ENCODE peak calls at places on chromosome 10, in nine cellular contexts. T, X, U, F, G, D, V, I and P are unnamed samples.

GRCh38 chr10:131646551-131647525 is 254.0 kb upstream of the PPP2R2D start:
- DNase-seq in T (no peak), X (no peak), U (no peak), F (no peak), G (no peak), D (no peak), V (no peak), I (no peak), P (peak)

GRCh38 chr10:110793887-110794286 is 77.8 kb upstream of the PDCD4 start:
- DNase-seq in T (no peak), X (no peak), U (no peak), F (no peak), G (no peak), D (no peak), V (no peak), I (no peak), P (no peak)

GRCh38 chr10:72353028-72353962 is 1.4 kb downstream of the DNAJB12 start:
- DNase-seq in T (peak), X (peak), U (no peak), F (no peak), G (no peak), D (peak), V (peak), I (no peak), P (peak)

GRCh38 chr10:130707389-130707979 is 571.3 kb downstream of the GLRX3 start:
- DNase-seq in T (no peak), X (no peak), U (no peak), F (no peak), G (no peak), D (no peak), V (no peak), I (no peak), P (peak)

GRCh38 chr10:102596506-102596971 is 47.7 kb upstream of the TRIM8 start:
- DNase-seq in T (peak), X (peak), U (peak), F (peak), G (peak), D (peak), V (peak), I (peak), P (peak)

GRCh38 chr10:97915761-97916160 is 66.1 kb downstream of the GOLGA7B start:
- DNase-seq in T (no peak), X (no peak), U (no peak), F (no peak), G (no peak), D (no peak), V (no peak), I (no peak), P (no peak)

GRCh38 chr10:105973912-105974311 is 1190.6 kb downstream of the SORCS1 start:
- DNase-seq in T (no peak), X (no peak), U (no peak), F (no peak), G (no peak), D (no peak), V (no peak), I (no peak), P (peak)

GRCh38 chr10:29529146-29529545 is 105.6 kb downstream of the SVIL start:
- DNase-seq in T (no peak), X (no peak), U (no peak), F (no peak), G (no peak), D (no peak), V (no peak), I (no peak), P (no peak)

GRCh38 chr10:114551310-114551972 is 106.6 kb downstream of the ABLIM1 start:
- DNase-seq in T (no peak), X (no peak), U (peak), F (no peak), G (peak), D (no peak), V (no peak), I (no peak), P (no peak)

GRCh38 chr10:91799580-91799975 is 1.4 kb downstream of the TNKS2 start:
- DNase-seq in T (no peak), X (peak), U (no peak), F (no peak), G (no peak), D (no peak), V (no peak), I (no peak), P (no peak)

GRCh38 chr10:108911814-108912541 is 1011.3 kb downstream of the XPNPEP1 start:
- DNase-seq in T (peak), X (peak), U (peak), F (peak), G (no peak), D (no peak), V (no peak), I (peak), P (peak)

GRCh38 chr10:31619410-31620095 is 300.5 kb downstream of the ZEB1 start:
- DNase-seq in T (no peak), X (no peak), U (no peak), F (no peak), G (no peak), D (no peak), V (no peak), I (no peak), P (no peak)

GRCh38 chr10:94038024-94038423 is 44.3 kb downstream of the PLCE1 start:
- DNase-seq in T (peak), X (no peak), U (no peak), F (no peak), G (no peak), D (no peak), V (peak), I (no peak), P (peak)

GRCh38 chr10:117007080-117007479 is 2.1 kb upstream of the SHTN1 start:
- DNase-seq in T (no peak), X (peak), U (no peak), F (no peak), G (no peak), D (no peak), V (no peak), I (no peak), P (no peak)

GRCh38 chr10:5581670-5582566 is 57.2 kb downstream of the CALML3 start:
- DNase-seq in T (no peak), X (no peak), U (no peak), F (no peak), G (no peak), D (no peak), V (no peak), I (no peak), P (no peak)

GRCh38 chr10:109883859-109884771 is 39.2 kb downstream of the XPNPEP1 start:
- DNase-seq in T (peak), X (peak), U (peak), F (peak), G (peak), D (peak), V (peak), I (peak), P (peak)

GRCh38 chr10:22649390-22649841 is 65.0 kb downstream of the PIP4K2A start:
- DNase-seq in T (no peak), X (no peak), U (no peak), F (no peak), G (no peak), D (no peak), V (no peak), I (no peak), P (no peak)

GRCh38 chr10:86960863-86961434 is 2.5 kb downstream of the SNCG start:
- DNase-seq in T (no peak), X (no peak), U (peak), F (no peak), G (no peak), D (no peak), V (no peak), I (no peak), P (no peak)

GRCh38 chr10:79904671-79905321 is 44.1 kb downstream of the SFTPD start:
- DNase-seq in T (peak), X (peak), U (peak), F (peak), G (peak), D (peak), V (peak), I (peak), P (peak)

GRCh38 chr10:79019961-79020491 is 48.7 kb upstream of the ZMIZ1 start:
- DNase-seq in T (peak), X (peak), U (no peak), F (no peak), G (no peak), D (no peak), V (peak), I (no peak), P (no peak)

GRCh38 chr10:51960494-51960895 is 261.1 kb upstream of the CSTF2T start:
- DNase-seq in T (no peak), X (peak), U (no peak), F (peak), G (peak), D (peak), V (peak), I (no peak), P (peak)

GRCh38 chr10:116765549-116766162 is 23.3 kb upstream of the HSPA12A start:
- DNase-seq in T (no peak), X (no peak), U (peak), F (no peak), G (no peak), D (peak), V (no peak), I (no peak), P (no peak)

GRCh38 chr10:46216836-46217748 is 69.7 kb upstream of the ANTXRL start:
- DNase-seq in T (no peak), X (peak), U (no peak), F (no peak), G (no peak), D (peak), V (no peak), I (no peak), P (no peak)